ENCODE peak calls at places on chromosomes 6 and 20, in nine cellular contexts. B, K, C, Q, V, L, Y, R and A are unnamed samples.

GRCh38 chr6:14596410-14596809 is 478.8 kb downstream of the CD83 start:
- DNase-seq in R (no peak), K (no peak), B (no peak), C (no peak), Q (no peak), Y (no peak), V (no peak), L (peak; percentile 99), A (peak; percentile 38)

GRCh38 chr6:89500486-89501020 is 67.6 kb downstream of the ANKRD6 start:
- DNase-seq in Q (no peak), V (no peak), C (no peak), B (no peak), Y (no peak), K (no peak), R (no peak), L (no peak), A (no peak)

GRCh38 chr6:45757443-45758121 is 258.1 kb downstream of the CLIC5 start:
- DNase-seq in B (no peak), C (no peak), L (no peak), K (no peak), R (no peak), V (no peak), Q (no peak), Y (no peak), A (no peak)

GRCh38 chr6:12595161-12595792 is 121.3 kb upstream of the PHACTR1 start:
- DNase-seq in Q (no peak), C (no peak), B (no peak), R (no peak), K (no peak), L (peak; percentile 85), Y (no peak), V (no peak), A (no peak)

GRCh38 chr20:32231847-32232246 is 24.2 kb downstream of the POFUT1 start:
- DNase-seq in K (no peak), Q (no peak), R (peak; percentile 50), Y (no peak), B (no peak), L (peak; percentile 71), V (no peak), C (peak; percentile 49), A (no peak)

GRCh38 chr6:169720207-169720855 is 4.0 kb downstream of the PHF10 start:
- DNase-seq in R (no peak), Y (no peak), L (no peak), Q (no peak), C (no peak), B (no peak), V (no peak), K (no peak), A (no peak)

GRCh38 chr6:82045965-82046756 is 201.4 kb downstream of the IBTK start:
- DNase-seq in L (peak; percentile 85), R (no peak), B (no peak), V (no peak), K (peak; percentile 78), C (no peak), Y (no peak), Q (no peak), A (no peak)

GRCh38 chr6:44352259-44352658 is 9.8 kb downstream of the SPATS1 start:
- DNase-seq in C (no peak), V (no peak), Q (no peak), B (no peak), K (no peak), Y (no peak), R (no peak), L (no peak), A (no peak)

GRCh38 chr20:48080583-48080982 is 295.3 kb upstream of the SULF2 start:
- DNase-seq in Q (no peak), L (no peak), R (no peak), K (no peak), B (no peak), C (no peak), Y (no peak), V (no peak), A (no peak)

GRCh38 chr20:63053430-63054102 is 46.8 kb upstream of the BHLHE23 start:
- DNase-seq in B (no peak), R (no peak), L (no peak), Q (no peak), Y (no peak), C (no peak), K (no peak), V (no peak), A (no peak)

GRCh38 chr6:36639171-36639808 is 39.2 kb upstream of the CDKN1A start:
- DNase-seq in L (no peak), Q (no peak), Y (no peak), B (no peak), R (no peak), K (no peak), C (no peak), V (no peak), A (no peak)

GRCh38 chr6:45922728-45923351 is 92.8 kb downstream of the CLIC5 start:
- DNase-seq in C (peak; percentile 41), L (peak; percentile 91), K (peak; percentile 56), R (peak; percentile 88), Y (peak; percentile 59), Q (peak; percentile 43), B (peak; percentile 64), V (peak; percentile 73), A (peak; percentile 66)

GRCh38 chr20:44770480-44771171 is 25.0 kb downstream of the KCNK15 start:
- DNase-seq in B (no peak), K (no peak), Q (no peak), R (no peak), V (no peak), L (no peak), Y (no peak), C (no peak), A (no peak)

GRCh38 chr6:57177545-57178225 is 5.6 kb downstream of the BAG2 start:
- DNase-seq in Q (no peak), V (no peak), R (no peak), Y (peak; percentile 40), L (no peak), K (peak; percentile 38), C (no peak), B (no peak), A (no peak)

GRCh38 chr6:122620902-122621301 is 10.7 kb downstream of the PKIB start:
- DNase-seq in L (peak; percentile 23), B (no peak), K (no peak), C (no peak), Q (no peak), Y (no peak), V (no peak), R (no peak), A (no peak)

GRCh38 chr6:31763617-31763940 is 1.1 kb downstream of the SAPCD1 start:
- DNase-seq in Q (peak; percentile 62), L (no peak), C (no peak), V (no peak), Y (no peak), K (peak; percentile 56), R (peak; percentile 40), B (no peak), A (no peak)

GRCh38 chr6:161169690-161170089 is 104.2 kb downstream of the AGPAT4 start:
- DNase-seq in L (peak; percentile 94), V (no peak), Q (no peak), Y (peak; percentile 60), K (peak; percentile 60), B (peak; percentile 37), C (no peak), R (no peak), A (no peak)

GRCh38 chr20:18016772-18017171 is 40.9 kb downstream of the OVOL2 start:
- DNase-seq in B (no peak), V (no peak), L (no peak), Q (no peak), C (no peak), R (no peak), Y (no peak), K (no peak), A (no peak)

GRCh38 chr6:15523679-15524630 is 138.9 kb downstream of the DTNBP1 start:
- DNase-seq in C (no peak), R (no peak), K (no peak), Y (no peak), V (no peak), L (no peak), B (no peak), Q (no peak), A (no peak)